ENCODE peak calls at places on chromosomes 7 and 10, in ten cellular contexts. V is body of pancreas; I is iPS-NIHi11; M is CD4-positive, alpha-beta T cell; T is M059J; N is activated T-cell treated with anti-CD3 and anti-CD28 coated beads, Interleukin-2, amount 50 U/mL, for 72 hours; R is naive thymus-derived CD8-positive, alpha-beta T cell; Z is mesothelial cell of epicardium; S is NCI-H345; K is NCI-H1105 treated with DMSO at 0.1 percent for 48 hours. Q is an unnamed sample.

GRCh38 chr10:31687545-31688482 is 240.8 kb downstream of the ARHGAP12 start:
- DNase-seq in V (no peak), I (no peak), M (no peak), T (no peak), N (no peak), R (no peak), Z (no peak), S (no peak), K (no peak), Q (no peak)

GRCh38 chr7:2162959-2163358 is 69.8 kb downstream of the MAD1L1 start:
- DNase-seq in V (no peak), I (peak; percentile 21), M (no peak), T (no peak), N (no peak), R (no peak), Z (no peak), S (peak; percentile 12), K (no peak), Q (no peak)

GRCh38 chr10:98257198-98257597 is 10.8 kb downstream of the LOXL4 start:
- DNase-seq in V (no peak), I (no peak), M (no peak), T (no peak), N (no peak), R (no peak), Z (no peak), S (no peak), K (no peak), Q (no peak)

GRCh38 chr7:70472580-70473239 is 659.2 kb upstream of the GALNT17 start:
- DNase-seq in V (no peak), I (no peak), M (no peak), T (no peak), N (no peak), R (no peak), Z (no peak), S (no peak), K (no peak), Q (no peak)

GRCh38 chr7:17532861-17533404 is 234.5 kb downstream of the AHR start:
- DNase-seq in V (no peak), I (no peak), M (no peak), T (peak; percentile 98), N (no peak), R (no peak), Z (no peak), S (no peak), K (no peak), Q (no peak)

GRCh38 chr10:6069101-6069931 is 7.1 kb upstream of the IL2RA start:
- DNase-seq in V (no peak), I (no peak), M (no peak), T (peak; percentile 20), N (peak; percentile 50), R (no peak), Z (no peak), S (no peak), K (no peak), Q (no peak)

GRCh38 chr10:47047577-47048532 is 136.6 kb downstream of the PTPN20 start:
- DNase-seq in V (peak; percentile 87), I (peak; percentile 90), M (peak; percentile 69), T (peak; percentile 63), N (peak; percentile 82), R (peak; percentile 68), Z (peak; percentile 89), S (peak; percentile 47), K (peak; percentile 48), Q (peak; percentile 83)

GRCh38 chr10:84375011-84375410 is 46.6 kb downstream of the CCSER2 start:
- DNase-seq in V (peak; percentile 50), I (peak; percentile 45), M (no peak), T (peak; percentile 60), N (peak; percentile 46), R (peak; percentile 38), Z (no peak), S (peak; percentile 34), K (peak; percentile 42), Q (no peak)

GRCh38 chr10:126130291-126130710 is 233.9 kb downstream of the FANK1 start:
- DNase-seq in V (peak; percentile 11), I (no peak), M (no peak), T (no peak), N (no peak), R (no peak), Z (peak; percentile 19), S (no peak), K (no peak), Q (no peak)

GRCh38 chr7:2099036-2099957 is 133.4 kb downstream of the MAD1L1 start:
- DNase-seq in V (no peak), I (no peak), M (peak; percentile 31), T (no peak), N (peak; percentile 25), R (no peak), Z (no peak), S (no peak), K (no peak), Q (no peak)

GRCh38 chr10:5591336-5591824 is 66.6 kb downstream of the CALML3 start:
- DNase-seq in V (no peak), I (no peak), M (no peak), T (no peak), N (no peak), R (no peak), Z (no peak), S (no peak), K (no peak), Q (no peak)

GRCh38 chr10:93999401-93999851 is 5.7 kb downstream of the PLCE1 start:
- DNase-seq in V (peak; percentile 50), I (no peak), M (no peak), T (peak; percentile 92), N (no peak), R (no peak), Z (peak; percentile 52), S (no peak), K (no peak), Q (peak; percentile 69)

GRCh38 chr10:8444630-8445029 is 390.1 kb downstream of the GATA3 start:
- DNase-seq in V (no peak), I (peak; percentile 57), M (peak; percentile 41), T (no peak), N (peak; percentile 23), R (peak; percentile 33), Z (no peak), S (no peak), K (no peak), Q (peak; percentile 8)

GRCh38 chr7:5282464-5283316 is at the start of gene SLC29A4:
- DNase-seq in V (peak; percentile 65), I (no peak), M (no peak), T (no peak), N (peak; percentile 28), R (no peak), Z (peak; percentile 51), S (peak; percentile 37), K (peak; percentile 11), Q (peak; percentile 52)

GRCh38 chr7:99976626-99977025 is 795 bp upstream of the AZGP1 start:
- DNase-seq in V (no peak), I (no peak), M (no peak), T (no peak), N (no peak), R (no peak), Z (no peak), S (no peak), K (no peak), Q (no peak)

GRCh38 chr10:28839600-28840007 is 162.3 kb downstream of the BAMBI start:
- DNase-seq in V (peak; percentile 17), I (no peak), M (no peak), T (peak; percentile 80), N (no peak), R (no peak), Z (peak; percentile 50), S (peak; percentile 57), K (peak; percentile 69), Q (no peak)

GRCh38 chr10:3568392-3568791 is 216.6 kb downstream of the KLF6 start:
- DNase-seq in V (no peak), I (no peak), M (no peak), T (no peak), N (no peak), R (no peak), Z (no peak), S (no peak), K (no peak), Q (no peak)

Q was measured in transverse colon.